ENCODE peak calls at places on chromosomes 13 and 19, in nine cellular contexts. E is heart left ventricle, X is PC-3, M is cardiac muscle cell, I is mesendoderm, S is astrocyte, Z is pancreas, W is SK-N-SH, N is upper lobe of right lung. L is an unnamed sample. For H3K36me3 and H3K4me1, the result is how much of the 10 kb centered on the place peaks cover.

GRCh38 chr13:106633321-106633720 is 65.4 kb upstream of the ARGLU1 start:
- DNase-seq in E (peak), X (no peak), M (peak), I (no peak), S (no peak), Z (no peak), W (no peak), N (no peak), L (no peak)

GRCh38 chr19:4609878-4610511 is 29.3 kb upstream of the TNFAIP8L1 start:
- DNase-seq in E (peak), X (no peak), M (no peak), I (no peak), S (no peak), Z (peak), W (peak), N (no peak), L (peak)

GRCh38 chr13:44680746-44681355 is 104.7 kb upstream of the TSC22D1 start:
- DNase-seq in E (no peak), X (no peak), M (no peak), I (no peak), S (no peak), Z (no peak), W (no peak), N (no peak), L (no peak)

GRCh38 chr19:33982706-33983105 is 186.0 kb downstream of the KCTD15 start:
- DNase-seq in E (no peak), X (no peak), M (no peak), I (no peak), S (no peak), Z (no peak), W (no peak), N (no peak), L (no peak)

GRCh38 chr19:14786421-14786851 is 8.1 kb upstream of the ADGRE2 start:
- DNase-seq in E (peak), X (peak), M (peak), I (peak), S (no peak), Z (no peak), W (peak), N (no peak), L (no peak)

GRCh38 chr13:48096670-48097069 is 1.8 kb upstream of the MED4 start:
- DNase-seq in E (no peak), X (no peak), M (no peak), I (no peak), S (no peak), Z (no peak), W (no peak), N (no peak), L (no peak)

GRCh38 chr13:113507564-113508210 is 17.2 kb upstream of the DCUN1D2 start:
- DNase-seq in E (no peak), X (no peak), M (no peak), I (peak), S (no peak), Z (no peak), W (no peak), N (no peak), L (no peak)

GRCh38 chr19:46860846-46861690 is at the start of gene ARHGAP35:
- DNase-seq in E (peak), X (peak), M (no peak), I (no peak), S (no peak), Z (peak), W (peak), N (peak), L (no peak)

GRCh38 chr13:49421391-49421790 is 22.5 kb downstream of the CAB39L start:
- DNase-seq in E (no peak), X (peak), M (peak), I (peak), S (no peak), Z (peak), W (no peak), N (no peak), L (no peak)

GRCh38 chr19:47507031-47507430 is 7.8 kb downstream of the NAPA start:
- DNase-seq in E (no peak), X (no peak), M (no peak), I (no peak), S (no peak), Z (peak), W (no peak), N (no peak), L (no peak)

GRCh38 chr19:39582891-39583625 is 19.3 kb upstream of the LGALS13 start:
- DNase-seq in E (no peak), X (no peak), M (no peak), I (no peak), S (no peak), Z (no peak), W (no peak), N (no peak), L (no peak)

GRCh38 chr13:94236876-94237275 is 242.6 kb downstream of the DCT start:
- DNase-seq in E (no peak), X (no peak), M (peak), I (no peak), S (no peak), Z (no peak), W (no peak), N (no peak), L (no peak)

GRCh38 chr13:68257111-68257842 is 1027.1 kb upstream of the PCDH9 start:
- DNase-seq in E (no peak), X (no peak), M (no peak), I (peak), S (no peak), Z (no peak), W (no peak), N (no peak), L (no peak)

GRCh38 chr19:17997969-17998826 is 9.8 kb upstream of the ARRDC2 start:
- DNase-seq in E (no peak), X (peak), M (no peak), I (peak), S (no peak), Z (no peak), W (no peak), N (peak), L (peak)

GRCh38 chr13:36362251-36362650 is 16.1 kb upstream of the SPART start:
- DNase-seq in E (no peak), X (peak), M (peak), I (no peak), S (peak), Z (no peak), W (no peak), N (no peak), L (no peak)

GRCh38 chr19:33241091-33241529 is 15.5 kb upstream of the SLC7A10 start:
- DNase-seq in E (no peak), X (no peak), M (no peak), I (no peak), S (no peak), Z (no peak), W (no peak), N (no peak), L (no peak)

GRCh38 chr13:23725922-23726321 is 155.7 kb downstream of the TNFRSF19 start:
- DNase-seq in E (no peak), X (no peak), M (peak), I (no peak), S (no peak), Z (no peak), W (no peak), N (no peak), L (no peak)

GRCh38 chr13:82688400-82688999 is 1193.8 kb downstream of the SLITRK1 start:
- DNase-seq in E (no peak), X (peak), M (peak), I (no peak), S (no peak), Z (no peak), W (no peak), N (no peak), L (no peak)

GRCh38 chr19:48896191-48896720 is 2.3 kb downstream of the TULP2 start:
- DNase-seq in E (peak), X (no peak), M (peak), I (peak), S (no peak), Z (peak), W (peak), N (peak), L (peak)

GRCh38 chr19:21322528-21322927 is 6.7 kb downstream of the ZNF708 start:
- DNase-seq in E (peak), X (no peak), M (peak), I (no peak), S (peak), Z (no peak), W (no peak), N (no peak), L (no peak)

GRCh38 chr13:40439928-40440327 is 226.5 kb downstream of the FOXO1 start:
- DNase-seq in E (peak), X (no peak), M (peak), I (no peak), S (no peak), Z (peak), W (no peak), N (no peak), L (no peak)

GRCh38 chr13:113857531-113858195 is 6.2 kb downstream of the GAS6 start:
- DNase-seq in E (no peak), X (no peak), M (no peak), I (no peak), S (no peak), Z (peak), W (no peak), N (no peak), L (peak)

GRCh38 chr13:112143046-112143752 is 76.2 kb downstream of the SOX1 start:
- DNase-seq in E (no peak), X (no peak), M (no peak), I (no peak), S (no peak), Z (no peak), W (no peak), N (peak), L (no peak)

GRCh38 chr19:44661205-44661604 is 10.1 kb upstream of the CEACAM19 start:
- DNase-seq in E (no peak), X (no peak), M (no peak), I (no peak), S (no peak), Z (no peak), W (no peak), N (no peak), L (no peak)

GRCh38 chr13:48862572-48862971 is 113.1 kb upstream of the FNDC3A start:
- DNase-seq in E (no peak), X (no peak), M (no peak), I (no peak), S (no peak), Z (no peak), W (no peak), N (no peak), L (no peak)

DNA sequence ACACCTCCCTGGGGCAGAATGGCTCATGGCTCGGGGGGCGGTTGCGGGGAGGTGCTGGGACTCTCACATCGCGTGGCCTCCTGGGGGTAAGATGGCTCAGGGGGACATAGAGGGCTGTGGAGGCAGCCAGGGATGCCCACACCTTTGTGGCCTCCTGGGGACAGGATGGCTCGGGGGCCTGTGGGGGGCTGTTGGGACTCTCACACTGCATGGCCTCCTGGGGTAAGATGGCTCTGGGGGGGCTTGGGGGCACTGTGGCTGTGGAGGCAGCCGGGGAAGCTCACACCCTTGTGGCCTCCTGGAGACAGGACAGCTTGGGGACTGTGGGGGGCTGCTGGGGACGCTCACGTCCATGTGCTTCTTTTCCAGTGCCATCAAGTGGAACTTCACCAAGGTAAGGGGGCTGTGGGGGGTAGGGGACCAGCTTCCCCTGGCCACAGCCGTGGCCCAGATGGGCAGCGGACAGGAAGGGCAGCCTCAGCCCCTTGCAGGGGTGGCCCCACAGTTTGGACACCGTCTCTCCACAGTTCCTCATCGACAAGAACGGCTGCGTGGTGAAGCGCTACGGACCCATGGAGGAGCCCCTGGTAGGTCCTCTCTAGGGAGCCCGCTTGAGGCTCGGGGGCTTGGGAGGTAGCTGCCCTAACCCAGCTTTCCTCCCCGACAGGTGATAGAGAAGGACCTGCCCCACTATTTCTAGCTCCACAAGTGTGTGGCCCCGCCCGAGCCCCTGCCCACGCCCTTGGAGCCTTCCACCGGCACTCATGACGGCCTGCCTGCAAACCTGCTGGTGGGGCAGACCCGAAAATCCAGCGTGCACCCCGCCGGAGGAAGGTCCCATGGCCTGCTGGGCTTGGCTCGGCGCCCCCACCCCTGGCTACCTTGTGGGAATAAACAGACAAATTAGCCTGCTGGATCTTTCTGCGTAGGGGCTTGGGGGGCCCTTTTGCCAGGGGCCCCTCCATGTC is 2.4 kb downstream of the GPX4 start:
- DNase-seq in E (no peak), X (no peak), M (no peak), I (no peak), S (no peak), Z (no peak), W (no peak), N (no peak), L (no peak)
- H3K36me3 ChIP-seq in E (under half), X (under half), M (under half), I (under half), S (under half), Z (under half), W (under half), N (under half), L (under half)

GRCh38 chr19:23802290-23802689 is 43.6 kb upstream of the ZNF681 start:
- DNase-seq in E (no peak), X (no peak), M (no peak), I (no peak), S (no peak), Z (no peak), W (peak), N (no peak), L (no peak)
- H3K4me3 ChIP-seq in E (no peak), X (no peak), M (no peak), I (no peak), S (no peak), Z (no peak), W (peak), N (no peak), L (no peak)

DNA sequence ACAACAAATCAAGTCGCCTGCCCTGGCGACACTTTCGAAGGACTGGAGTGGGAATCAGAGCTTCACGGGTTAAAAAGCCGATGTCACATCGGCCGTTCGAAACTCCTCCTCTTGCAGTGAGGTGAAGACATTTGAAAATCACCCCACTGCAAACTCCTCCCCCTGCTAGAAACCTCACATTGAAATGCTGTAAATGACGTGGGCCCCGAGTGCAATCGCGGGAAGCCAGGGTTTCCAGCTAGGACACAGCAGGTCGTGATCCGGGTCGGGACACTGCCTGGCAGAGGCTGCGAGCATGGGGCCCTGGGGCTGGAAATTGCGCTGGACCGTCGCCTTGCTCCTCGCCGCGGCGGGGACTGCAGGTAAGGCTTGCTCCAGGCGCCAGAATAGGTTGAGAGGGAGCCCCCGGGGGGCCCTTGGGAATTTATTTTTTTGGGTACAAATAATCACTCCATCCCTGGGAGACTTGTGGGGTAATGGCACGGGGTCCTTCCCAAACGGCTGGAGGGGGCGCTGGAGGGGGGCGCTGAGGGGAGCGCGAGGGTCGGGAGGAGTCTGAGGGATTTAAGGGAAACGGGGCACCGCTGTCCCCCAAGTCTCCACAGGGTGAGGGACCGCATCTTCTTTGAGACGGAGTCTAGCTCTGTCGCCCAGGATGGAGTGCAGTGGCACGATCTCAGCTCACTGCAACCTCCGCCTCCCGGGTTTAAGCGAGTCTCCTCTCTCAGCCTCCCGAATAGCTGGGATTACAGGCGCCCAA is at the start of gene LDLR:
- DNase-seq in E (peak), X (peak), M (peak), I (peak), S (peak), Z (peak), W (peak), N (peak), L (peak)
- H3K4me1 ChIP-seq in E (half or more), X (under half), M (under half), I (under half), S (under half), Z (half or more), W (under half), N (half or more), L (under half)

GRCh38 chr13:99250977-99251825 is 7.0 kb downstream of the GPR18 start:
- DNase-seq in E (no peak), X (no peak), M (peak), I (no peak), S (peak), Z (no peak), W (no peak), N (no peak), L (no peak)
- H3K36me3 ChIP-seq in E (under half), X (under half), M (under half), I (under half), S (under half), Z (under half), W (under half), N (under half), L (under half)

GRCh38 chr19:19475845-19476828 is 39.2 kb downstream of the TSSK6 start:
- DNase-seq in E (no peak), X (peak), M (peak), I (peak), S (no peak), Z (no peak), W (no peak), N (no peak), L (no peak)

GRCh38 chr19:19474950-19475781 is 40.2 kb downstream of the TSSK6 start:
- DNase-seq in E (no peak), X (no peak), M (no peak), I (peak), S (no peak), Z (no peak), W (no peak), N (no peak), L (no peak)

GRCh38 chr19:19470579-19470978 is 44.8 kb downstream of the TSSK6 start:
- DNase-seq in E (no peak), X (no peak), M (no peak), I (no peak), S (no peak), Z (no peak), W (no peak), N (no peak), L (no peak)

GRCh38 chr19:19468424-19469050 is 46.8 kb downstream of the TSSK6 start:
- DNase-seq in E (no peak), X (no peak), M (no peak), I (no peak), S (no peak), Z (no peak), W (peak), N (no peak), L (no peak)

DNA sequence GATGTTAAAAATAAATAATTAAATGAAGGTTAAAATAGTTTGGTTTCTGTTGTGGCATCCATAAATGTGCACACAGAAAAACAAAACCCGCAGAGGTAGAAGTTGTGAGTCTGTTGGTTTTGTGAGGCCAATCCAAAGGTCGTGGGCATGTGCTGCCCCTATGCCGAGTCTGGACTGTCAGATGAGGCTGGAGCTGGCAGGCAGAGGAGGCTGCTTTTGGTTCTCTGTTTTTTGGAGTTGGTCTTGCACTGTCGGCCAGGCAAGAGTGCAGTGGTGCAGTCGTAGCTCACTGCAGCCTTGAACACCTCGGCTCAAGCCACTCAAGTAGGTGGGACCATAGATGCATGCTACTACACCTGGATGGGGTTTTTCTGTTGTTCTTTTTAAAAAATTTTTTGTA is 43.7 kb downstream of the TSSK6 start:
- DNase-seq in E (no peak), X (no peak), M (no peak), I (no peak), S (no peak), Z (no peak), W (no peak), N (no peak), L (no peak)
- H3K4me3 ChIP-seq in E (no peak), X (no peak), M (no peak), I (no peak), S (no peak), Z (no peak), W (no peak), N (no peak), L (no peak)

GRCh38 chr13:41459754-41460111 is 2.4 kb downstream of the RGCC start:
- DNase-seq in E (no peak), X (no peak), M (no peak), I (no peak), S (no peak), Z (no peak), W (no peak), N (no peak), L (no peak)
- H3K4me1 ChIP-seq in E (under half), X (under half), M (under half), I (under half), S (under half), Z (under half), W (under half), N (under half), L (under half)

DNA sequence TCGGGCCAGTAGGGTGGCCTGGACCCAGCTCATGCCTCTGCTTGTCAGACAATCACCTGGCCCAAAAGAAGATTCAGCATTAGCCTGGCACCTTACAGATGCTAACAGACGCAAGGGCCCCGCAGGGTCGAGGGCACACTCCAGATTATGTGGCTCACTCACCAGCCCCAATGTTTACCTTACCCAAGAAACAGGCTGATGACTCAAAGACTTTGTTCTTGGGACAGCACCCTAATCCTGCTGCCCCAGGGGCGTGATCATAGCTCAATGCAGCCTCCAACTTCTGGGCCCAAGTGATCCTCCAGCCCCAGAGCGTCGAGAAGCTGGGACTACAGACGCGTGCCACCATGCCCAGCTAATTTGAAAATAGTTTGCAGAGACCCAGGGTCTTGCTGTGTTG is 9.8 kb downstream of the ECSIT start:
- DNase-seq in E (no peak), X (peak), M (no peak), I (no peak), S (no peak), Z (no peak), W (no peak), N (no peak), L (no peak)
- H3K36me3 ChIP-seq in E (under half), X (under half), M (under half), I (under half), S (under half), Z (under half), W (under half), N (under half), L (under half)

DNA sequence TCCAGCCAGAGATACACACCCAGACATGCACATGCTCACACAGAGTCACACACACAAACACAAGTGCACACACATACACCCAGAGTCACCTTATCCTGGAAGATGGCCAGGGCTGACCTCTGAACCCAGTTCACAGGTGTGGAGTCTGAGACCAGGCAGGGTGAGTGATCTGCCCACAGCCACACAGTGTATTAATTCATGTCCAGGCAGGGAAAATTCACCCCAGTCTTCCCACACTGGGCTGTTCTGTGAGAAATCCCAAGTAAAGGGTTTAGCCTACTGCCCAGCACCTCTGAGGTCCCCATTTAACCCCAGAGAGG is 2.0 kb downstream of the POU2F2 start:
- DNase-seq in E (no peak), X (no peak), M (no peak), I (no peak), S (no peak), Z (no peak), W (no peak), N (no peak), L (no peak)
- H3K4me3 ChIP-seq in E (no peak), X (no peak), M (no peak), I (no peak), S (no peak), Z (no peak), W (no peak), N (no peak), L (no peak)